ENCODE peak calls at places on chromosomes 11 and 22, in six cellular contexts. E is ureter; X is stimulated activated CD4-positive, alpha-beta T cell treated with anti-CD3 and anti-CD28 coated beads, Interleukin-15, amount 100 ng/mL, for 24 hours; B is astrocyte of the spinal cord; S is neural crest cell; W is skeletal muscle cell. G is an unnamed sample.

GRCh38 chr11:126430581-126431320 is 75.3 kb downstream of the ST3GAL4 start:
- DNase-seq in S (no peak), W (no peak), B (no peak), E (no peak), X (no peak), G (no peak)

GRCh38 chr11:32358729-32359128 is 76.6 kb downstream of the WT1 start:
- DNase-seq in W (no peak), E (no peak), S (no peak), X (no peak), B (no peak), G (no peak)

GRCh38 chr11:114183041-114183511 is 113.1 kb upstream of the NNMT start:
- DNase-seq in W (no peak), X (peak; percentile 64), B (no peak), E (no peak), S (no peak), G (peak; percentile 8)

GRCh38 chr11:6612816-6613136 is 760 bp upstream of the TAF10 start:
- DNase-seq in W (no peak), S (peak; percentile 30), X (no peak), B (no peak), E (no peak), G (peak; percentile 68)

GRCh38 chr11:119236891-119237290 is 30.8 kb downstream of the CBL start:
- DNase-seq in X (no peak), B (no peak), E (no peak), S (no peak), W (no peak), G (no peak)

GRCh38 chr11:122319842-122320555 is 204.0 kb upstream of the BLID start:
- DNase-seq in S (peak; percentile 19), X (no peak), B (no peak), W (no peak), E (no peak), G (no peak)

GRCh38 chr22:32318361-32318760 is 39.3 kb upstream of the RFPL3 start:
- DNase-seq in B (no peak), E (peak; percentile 8), S (no peak), W (no peak), X (no peak), G (no peak)

GRCh38 chr22:32324505-32325415 is 32.9 kb upstream of the RFPL3 start:
- DNase-seq in S (no peak), X (no peak), W (no peak), E (no peak), B (no peak), G (no peak)

GRCh38 chr11:122434786-122435185 is 220.7 kb upstream of the UBASH3B start:
- DNase-seq in X (no peak), W (no peak), S (no peak), E (no peak), B (no peak), G (no peak)

GRCh38 chr11:121240650-121241299 is 51.8 kb upstream of the SC5D start:
- DNase-seq in W (no peak), E (no peak), X (no peak), B (peak; percentile 41), S (no peak), G (no peak)

GRCh38 chr22:28299329-28299728 is 380.3 kb upstream of the PITPNB start:
- DNase-seq in W (no peak), S (no peak), B (no peak), E (no peak), X (no peak), G (no peak)

GRCh38 chr22:48630848-48631247 is 1196.8 kb downstream of the BRD1 start:
- DNase-seq in X (no peak), B (no peak), S (no peak), E (no peak), W (no peak), G (no peak)

GRCh38 chr11:108732395-108732794 is 67.5 kb downstream of the DDX10 start:
- DNase-seq in S (no peak), E (no peak), B (no peak), W (no peak), X (no peak), G (no peak)

GRCh38 chr11:1838426-1839131 is at the start of gene TNNI2:
- DNase-seq in B (no peak), X (no peak), E (no peak), S (no peak), W (no peak), G (no peak)

GRCh38 chr11:117421041-117421440 is 93.4 kb downstream of the CEP164 start:
- DNase-seq in W (no peak), B (no peak), S (no peak), X (no peak), E (no peak), G (no peak)

GRCh38 chr11:62142921-62143320 is 19.1 kb downstream of the INCENP start:
- DNase-seq in E (peak; percentile 42), W (no peak), X (no peak), S (no peak), B (no peak), G (no peak)

GRCh38 chr11:3022982-3023381 is 30.9 kb upstream of the NAP1L4 start:
- DNase-seq in S (no peak), E (no peak), B (peak; percentile 83), W (peak; percentile 82), X (no peak), G (no peak)

GRCh38 chr11:123246749-123247497 is 51.9 kb upstream of the CLMP start:
- DNase-seq in B (peak; percentile 83), X (peak; percentile 88), E (peak; percentile 82), S (peak; percentile 91), W (no peak), G (peak; percentile 79)

GRCh38 chr22:21762712-21763581 is 27.4 kb upstream of the YPEL1 start:
- DNase-seq in W (no peak), B (no peak), S (no peak), E (no peak), X (peak; percentile 66), G (no peak)

GRCh38 chr11:20374746-20375305 is 11.3 kb downstream of the HTATIP2 start:
- DNase-seq in S (no peak), E (no peak), X (no peak), B (no peak), W (no peak), G (no peak)

GRCh38 chr11:73950869-73951710 is at the start of gene DNAJB13:
- DNase-seq in S (peak; percentile 47), B (peak; percentile 36), X (no peak), W (no peak), E (no peak), G (peak; percentile 44)

GRCh38 chr11:67520856-67521824 is 2.1 kb downstream of the CABP2 start:
- DNase-seq in S (no peak), W (no peak), X (no peak), E (no peak), B (no peak), G (no peak)

GRCh38 chr22:50326959-50327710 is at the start of gene DENND6B:
- DNase-seq in X (peak; percentile 79), S (peak; percentile 69), E (peak; percentile 78), B (peak; percentile 68), W (no peak), G (peak; percentile 92)